ENCODE peak calls at places on chromosome 11, in six cellular contexts. M is HCT116, A is Peyer's patch, X is fibroblast of pulmonary artery, Q is progenitor cell of endocrine pancreas, J is MCF 10A. G is an unnamed sample.

GRCh38 chr11:134657631-134658030 is 245.6 kb upstream of the B3GAT1 start:
- DNase-seq in M (no peak), A (peak), X (no peak), Q (no peak), J (no peak), G (no peak)

GRCh38 chr11:62931501-62932278 is 10.5 kb upstream of the CHRM1 start:
- DNase-seq in M (no peak), A (no peak), X (no peak), Q (no peak), J (peak), G (no peak)

GRCh38 chr11:40417627-40418026 is 1041.8 kb downstream of the LRRC4C start:
- DNase-seq in M (no peak), A (no peak), X (peak), Q (no peak), J (no peak), G (no peak)

GRCh38 chr11:96567667-96568066 is 177.9 kb downstream of the JRKL start:
- DNase-seq in M (no peak), A (no peak), X (no peak), Q (no peak), J (no peak), G (no peak)

GRCh38 chr11:104146421-104146820 is 17.5 kb downstream of the PDGFD start:
- DNase-seq in M (no peak), A (no peak), X (no peak), Q (no peak), J (no peak), G (no peak)

GRCh38 chr11:71563401-71563800 is 2.0 kb upstream of the KRTAP5-10 start:
- DNase-seq in M (peak), A (peak), X (peak), Q (no peak), J (peak), G (peak)

GRCh38 chr11:47950396-47950795 is 30.0 kb upstream of the PTPRJ start:
- DNase-seq in M (no peak), A (peak), X (peak), Q (no peak), J (no peak), G (no peak)

GRCh38 chr11:40306938-40307548 is 1152.4 kb downstream of the LRRC4C start:
- DNase-seq in M (no peak), A (no peak), X (peak), Q (no peak), J (peak), G (peak)

GRCh38 chr11:31875861-31876625 is 64.9 kb upstream of the PAX6 start:
- DNase-seq in M (no peak), A (no peak), X (no peak), Q (peak), J (no peak), G (peak)

GRCh38 chr11:44548032-44548695 is 17.3 kb upstream of the CD82 start:
- DNase-seq in M (no peak), A (no peak), X (no peak), Q (no peak), J (no peak), G (no peak)

GRCh38 chr11:73663604-73664495 is 17.5 kb downstream of the PLEKHB1 start:
- DNase-seq in M (no peak), A (peak), X (no peak), Q (no peak), J (no peak), G (no peak)

GRCh38 chr11:18987454-18988231 is 48.4 kb upstream of the MRGPRX1 start:
- DNase-seq in M (peak), A (no peak), X (no peak), Q (no peak), J (peak), G (no peak)

GRCh38 chr11:117181586-117182550 is 3.3 kb downstream of the SIDT2 start:
- DNase-seq in M (no peak), A (peak), X (no peak), Q (no peak), J (no peak), G (no peak)
- TF ChIP-seq CTCF in M (no peak), A (no peak), X (no peak), Q (no peak), J (no peak), G (no peak)

GRCh38 chr11:15038963-15039362 is 34.4 kb upstream of the CALCB start:
- DNase-seq in M (peak), A (no peak), X (peak), Q (no peak), J (peak), G (no peak)
- TF ChIP-seq CTCF in M (peak), A (no peak), X (no peak), Q (no peak), J (peak), G (peak)

GRCh38 chr11:61579398-61580291 is 1.2 kb downstream of the SYT7 start:
- DNase-seq in M (no peak), A (no peak), X (no peak), Q (no peak), J (no peak), G (no peak)

GRCh38 chr11:61581931-61582330 is 1.1 kb upstream of the SYT7 start:
- DNase-seq in M (no peak), A (no peak), X (no peak), Q (no peak), J (no peak), G (no peak)

GRCh38 chr11:61578819-61579218 is 2.1 kb downstream of the SYT7 start:
- DNase-seq in M (no peak), A (no peak), X (no peak), Q (no peak), J (no peak), G (no peak)

GRCh38 chr11:61581030-61581928 is at the start of gene SYT7:
- DNase-seq in M (peak), A (peak), X (peak), Q (peak), J (peak), G (peak)

GRCh38 chr11:61580292-61580888 is 486 bp downstream of the SYT7 start:
- DNase-seq in M (no peak), A (no peak), X (no peak), Q (no peak), J (no peak), G (no peak)
- TF ChIP-seq CTCF in M (peak), A (no peak), X (no peak), Q (peak), J (peak), G (peak)

DNA sequence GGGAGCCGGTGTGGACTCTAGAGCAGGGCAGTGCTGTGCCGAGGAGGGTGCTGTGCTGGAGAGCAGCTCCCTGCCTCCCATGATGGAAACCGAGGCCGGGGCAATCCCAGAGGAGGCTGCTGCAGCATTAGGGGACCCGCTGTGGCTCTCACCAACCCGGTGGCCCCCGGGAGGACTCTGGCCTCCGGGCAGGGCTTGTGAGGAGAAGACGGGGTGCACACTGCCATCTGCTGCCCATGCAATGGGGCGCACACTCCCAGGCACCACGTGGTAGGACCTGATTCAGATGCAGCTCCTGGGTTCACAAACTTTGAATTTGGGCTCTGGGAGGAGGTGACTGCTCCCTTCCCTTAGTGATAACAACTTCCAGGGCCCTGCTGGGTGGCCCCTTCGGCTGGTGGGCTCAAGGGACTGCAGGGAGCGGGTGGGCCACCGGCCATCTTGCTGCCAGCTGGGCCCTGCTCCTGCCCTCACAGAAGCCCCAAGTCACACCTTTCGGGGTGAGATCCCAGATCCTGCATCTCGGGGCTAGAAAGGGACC is 93.8 kb upstream of the FGF3 start:
- DNase-seq in M (no peak), A (peak), X (no peak), Q (no peak), J (peak), G (no peak)
- TF ChIP-seq CTCF in M (peak), A (no peak), X (peak), Q (peak), J (peak), G (peak)

GRCh38 chr11:66856496-66857233 is at the start of gene LRFN4:
- DNase-seq in M (no peak), A (no peak), X (no peak), Q (peak), J (no peak), G (no peak)

GRCh38 chr11:66857234-66857926 is 516 bp downstream of the LRFN4 start:
- DNase-seq in M (no peak), A (no peak), X (no peak), Q (no peak), J (peak), G (no peak)

GRCh38 chr11:66858939-66859685 is 2.2 kb downstream of the LRFN4 start:
- DNase-seq in M (no peak), A (no peak), X (no peak), Q (no peak), J (no peak), G (no peak)

GRCh38 chr11:66858186-66858938 is 1.5 kb downstream of the LRFN4 start:
- DNase-seq in M (no peak), A (no peak), X (no peak), Q (no peak), J (no peak), G (no peak)

GRCh38 chr11:66857927-66858185 is 992 bp downstream of the LRFN4 start:
- DNase-seq in M (no peak), A (no peak), X (no peak), Q (no peak), J (no peak), G (no peak)
- TF ChIP-seq CTCF in M (no peak), A (no peak), X (no peak), Q (no peak), J (no peak), G (no peak)

GRCh38 chr11:37657645-37658044 is 1059.6 kb upstream of the RAG2 start:
- DNase-seq in M (no peak), A (no peak), X (peak), Q (no peak), J (peak), G (no peak)
- TF ChIP-seq CTCF in M (no peak), A (no peak), X (peak), Q (peak), J (peak), G (peak)